ENCODE peak calls at places on chromosomes 12 and 14, in five cellular contexts. Z, L, K, Y and F are unnamed samples.

GRCh38 chr14:61559641-61560201 is 135.6 kb upstream of the HIF1A start:
- DNase-seq in Z (no peak), L (no peak), K (peak), Y (no peak), F (no peak)

GRCh38 chr12:67025543-67026114 is 243.5 kb upstream of the CAND1 start:
- DNase-seq in L (peak), Y (peak), Z (no peak), K (no peak), F (peak)

GRCh38 chr12:1918081-1918874 is at the start of gene CACNA2D4:
- DNase-seq in L (no peak), Z (no peak), Y (no peak), K (no peak), F (peak)

GRCh38 chr12:42144174-42144423 is 575 bp downstream of the GXYLT1 start:
- DNase-seq in L (no peak), Z (no peak), K (no peak), Y (no peak), F (no peak)

GRCh38 chr14:50560929-50561280 is 960 bp downstream of the ATL1 start:
- DNase-seq in K (no peak), Y (peak), L (no peak), Z (no peak), F (peak)

GRCh38 chr12:119869720-119870119 is 7.4 kb downstream of the CIT start:
- DNase-seq in Z (peak), L (no peak), K (peak), Y (peak), F (peak)

GRCh38 chr12:102474438-102475064 is 5.8 kb downstream of the IGF1 start:
- DNase-seq in K (peak), Y (peak), Z (no peak), L (peak), F (no peak)

GRCh38 chr12:96303656-96304055 is 96.6 kb downstream of the CDK17 start:
- DNase-seq in K (no peak), Y (peak), L (no peak), Z (no peak), F (no peak)

GRCh38 chr12:10849425-10849878 is at the start of gene PRR4:
- DNase-seq in Z (no peak), L (no peak), K (no peak), Y (peak), F (peak)

GRCh38 chr12:104275689-104276088 is 27.9 kb upstream of the EID3 start:
- DNase-seq in L (peak), K (no peak), Y (no peak), Z (no peak), F (no peak)

GRCh38 chr14:65302571-65303184 is 109.9 kb upstream of the FUT8 start:
- DNase-seq in Y (no peak), K (no peak), Z (no peak), L (no peak), F (peak)

GRCh38 chr14:100698719-100699448 is 27.8 kb upstream of the DLK1 start:
- DNase-seq in K (no peak), L (no peak), Z (no peak), Y (no peak), F (no peak)

GRCh38 chr12:49578471-49579112 is 10.7 kb upstream of the MCRS1 start:
- DNase-seq in K (no peak), Y (no peak), L (no peak), Z (no peak), F (no peak)

GRCh38 chr12:56833780-56834179 is 70.7 kb downstream of the HSD17B6 start:
- DNase-seq in K (no peak), L (no peak), Y (no peak), Z (no peak), F (no peak)

GRCh38 chr14:89773644-89774316 is 180.8 kb downstream of the EFCAB11 start:
- DNase-seq in L (no peak), Y (peak), K (no peak), Z (no peak), F (peak)

GRCh38 chr14:23551266-23552028 is at the start of gene ZFHX2:
- DNase-seq in L (peak), K (peak), Y (peak), Z (no peak), F (peak)

GRCh38 chr14:67857778-67858350 is 38.3 kb downstream of the RAD51B start:
- DNase-seq in K (no peak), Z (no peak), Y (no peak), L (no peak), F (no peak)

GRCh38 chr12:45381351-45381750 is 165.5 kb downstream of the ANO6 start:
- DNase-seq in Z (no peak), L (no peak), K (no peak), Y (no peak), F (no peak)

GRCh38 chr12:92654929-92655328 is 47.9 kb upstream of the PLEKHG7 start:
- DNase-seq in K (no peak), L (peak), Y (no peak), Z (peak), F (no peak)

GRCh38 chr12:59808317-59808910 is 212.6 kb downstream of the SLC16A7 start:
- DNase-seq in L (peak), Z (no peak), Y (peak), K (peak), F (peak)

GRCh38 chr12:3563966-3564365 is 73.0 kb downstream of the PRMT8 start:
- DNase-seq in Y (no peak), L (no peak), K (no peak), Z (no peak), F (no peak)

GRCh38 chr14:104030958-104031357 is 54.5 kb upstream of the ASPG start:
- DNase-seq in Z (no peak), Y (no peak), L (no peak), K (no peak), F (no peak)

GRCh38 chr14:89417469-89418225 is 614 bp upstream of the FOXN3 start:
- DNase-seq in Z (no peak), L (no peak), Y (peak), K (peak), F (peak)

GRCh38 chr12:52165096-52165855 is 26.5 kb downstream of the KRT80 start:
- DNase-seq in K (no peak), Z (no peak), L (no peak), Y (no peak), F (no peak)

GRCh38 chr14:49250109-49250508 is 336.1 kb downstream of the RPS29 start:
- DNase-seq in Z (no peak), K (no peak), Y (peak), L (no peak), F (no peak)

GRCh38 chr12:68175566-68176033 is 16.1 kb upstream of the IFNG start:
- DNase-seq in L (no peak), Y (no peak), Z (no peak), K (no peak), F (no peak)

GRCh38 chr14:64417042-64417770 is 29.1 kb downstream of the MTHFD1 start:
- DNase-seq in Y (peak), Z (no peak), L (no peak), K (no peak), F (no peak)

GRCh38 chr12:128133321-128134050 is 133.5 kb upstream of the TMEM132C start:
- DNase-seq in K (no peak), Y (no peak), L (no peak), Z (no peak), F (no peak)

GRCh38 chr14:37417151-37417550 is 177.9 kb downstream of the FOXA1 start:
- DNase-seq in L (no peak), Y (no peak), K (no peak), Z (no peak), F (no peak)

GRCh38 chr14:58362798-58363412 is 32.8 kb upstream of the TOMM20L start:
- DNase-seq in K (peak), L (peak), Y (peak), Z (no peak), F (peak)

GRCh38 chr12:14418526-14418925 is 53.0 kb downstream of the ATF7IP start:
- DNase-seq in K (no peak), Y (peak), Z (no peak), L (peak), F (no peak)